ENCODE peak calls at places on chromosomes 12 and 14, in eight cellular contexts. One of them, this sample, is unnamed.
A peak's percentile ranks its signal among the peaks of the same experiment; 100 is the strongest.

GRCh38 chr14:92217956-92218355 is 96.2 kb downstream of the CPSF2 start:
- DNase-seq in MM.1S: no peak
- DNase-seq in thoracic aorta: no peak
- DNase-seq in NCI-H1417: no peak
- DNase-seq in lung microvascular endothelial cell: no peak
- DNase-seq in SJCRH30: no peak
- DNase-seq in retina: no peak
- DNase-seq in Caki2: no peak
- DNase-seq in this sample: no peak

GRCh38 chr14:91367173-91368171 is 50.1 kb downstream of the CCDC88C start:
- DNase-seq in lung microvascular endothelial cell: peak; percentile 72
- DNase-seq in thoracic aorta: no peak
- DNase-seq in retina: no peak
- DNase-seq in NCI-H1417: peak; percentile 38
- DNase-seq in MM.1S: peak; percentile 94
- DNase-seq in Caki2: peak; percentile 23
- DNase-seq in SJCRH30: no peak
- DNase-seq in this sample: no peak

GRCh38 chr14:55553791-55554190 is 26.2 kb upstream of the KTN1 start:
- DNase-seq in retina: no peak
- DNase-seq in lung microvascular endothelial cell: peak; percentile 24
- DNase-seq in MM.1S: no peak
- DNase-seq in SJCRH30: no peak
- DNase-seq in thoracic aorta: no peak
- DNase-seq in NCI-H1417: no peak
- DNase-seq in Caki2: no peak
- DNase-seq in this sample: no peak

GRCh38 chr12:51865470-51865745 is 16.9 kb upstream of the FIGNL2 start:
- DNase-seq in retina: no peak
- DNase-seq in NCI-H1417: no peak
- DNase-seq in thoracic aorta: no peak
- DNase-seq in MM.1S: no peak
- DNase-seq in SJCRH30: no peak
- DNase-seq in lung microvascular endothelial cell: no peak
- DNase-seq in Caki2: no peak
- DNase-seq in this sample: no peak

GRCh38 chr14:61889914-61890351 is 127.7 kb downstream of the SNAPC1 start:
- DNase-seq in lung microvascular endothelial cell: no peak
- DNase-seq in MM.1S: peak; percentile 66
- DNase-seq in SJCRH30: no peak
- DNase-seq in Caki2: no peak
- DNase-seq in NCI-H1417: no peak
- DNase-seq in retina: no peak
- DNase-seq in thoracic aorta: no peak
- DNase-seq in this sample: no peak

GRCh38 chr12:45644521-45644920 is 85.0 kb upstream of the ARID2 start:
- DNase-seq in MM.1S: peak; percentile 37
- DNase-seq in SJCRH30: no peak
- DNase-seq in Caki2: no peak
- DNase-seq in thoracic aorta: no peak
- DNase-seq in NCI-H1417: no peak
- DNase-seq in lung microvascular endothelial cell: peak; percentile 80
- DNase-seq in retina: no peak
- DNase-seq in this sample: peak; percentile 24

GRCh38 chr12:2853626-2854025 is 3.2 kb downstream of the TEX52 start:
- DNase-seq in MM.1S: no peak
- DNase-seq in NCI-H1417: peak; percentile 32
- DNase-seq in lung microvascular endothelial cell: peak; percentile 80
- DNase-seq in retina: peak; percentile 88
- DNase-seq in Caki2: peak; percentile 33
- DNase-seq in thoracic aorta: peak; percentile 43
- DNase-seq in SJCRH30: peak; percentile 90
- DNase-seq in this sample: no peak

GRCh38 chr12:126362964-126363363 is 1297.7 kb downstream of the AACS start:
- DNase-seq in SJCRH30: no peak
- DNase-seq in Caki2: no peak
- DNase-seq in retina: no peak
- DNase-seq in lung microvascular endothelial cell: no peak
- DNase-seq in MM.1S: no peak
- DNase-seq in NCI-H1417: no peak
- DNase-seq in thoracic aorta: no peak
- DNase-seq in this sample: no peak

GRCh38 chr14:104685216-104685997 is 4.0 kb upstream of the INF2 start:
- DNase-seq in NCI-H1417: no peak
- DNase-seq in thoracic aorta: no peak
- DNase-seq in lung microvascular endothelial cell: no peak
- DNase-seq in SJCRH30: no peak
- DNase-seq in Caki2: peak; percentile 11
- DNase-seq in retina: no peak
- DNase-seq in MM.1S: no peak
- DNase-seq in this sample: no peak

GRCh38 chr12:67193705-67194104 is 75.5 kb upstream of the CAND1 start:
- DNase-seq in SJCRH30: peak; percentile 50
- DNase-seq in NCI-H1417: no peak
- DNase-seq in thoracic aorta: no peak
- DNase-seq in MM.1S: peak; percentile 44
- DNase-seq in retina: peak; percentile 12
- DNase-seq in Caki2: peak; percentile 54
- DNase-seq in lung microvascular endothelial cell: peak; percentile 55
- DNase-seq in this sample: no peak

GRCh38 chr12:29792853-29793252 is 9.1 kb upstream of the TMTC1 start:
- DNase-seq in Caki2: no peak
- DNase-seq in thoracic aorta: no peak
- DNase-seq in MM.1S: no peak
- DNase-seq in retina: no peak
- DNase-seq in lung microvascular endothelial cell: no peak
- DNase-seq in NCI-H1417: no peak
- DNase-seq in SJCRH30: no peak
- DNase-seq in this sample: no peak

This sample was measured in pulmonary artery endothelial cell.